ENCODE peak calls at places on chromosome 1, in ten cellular contexts. A, E, R, M, Z, D, B, Y, Q and G are unnamed samples.
A peak's percentile ranks its signal among the peaks of the same experiment; 100 is the strongest.

GRCh38 chr1:45334308-45335245 is 5.4 kb upstream of the TOE1 start:
- DNase-seq in A (no peak), E (no peak), R (peak; percentile 44), M (no peak), Z (no peak), D (no peak), B (no peak), Y (no peak), Q (peak; percentile 59), G (no peak)

GRCh38 chr1:86429122-86429725 is 5.3 kb downstream of the CLCA2 start:
- DNase-seq in A (peak; percentile 62), E (no peak), R (no peak), M (peak; percentile 38), Z (no peak), D (no peak), B (no peak), Y (no peak), Q (no peak), G (no peak)

GRCh38 chr1:59718064-59718988 is 96.4 kb upstream of the HOOK1 start:
- DNase-seq in A (peak; percentile 39), E (peak; percentile 15), R (no peak), M (no peak), Z (no peak), D (no peak), B (no peak), Y (no peak), Q (peak; percentile 55), G (no peak)

GRCh38 chr1:223742861-223743517 is 30.6 kb downstream of the CAPN2 start:
- DNase-seq in A (no peak), E (no peak), R (no peak), M (no peak), Z (no peak), D (no peak), B (no peak), Y (no peak), Q (no peak), G (no peak)

GRCh38 chr1:229433364-229434004 is 410 bp downstream of the ACTA1 start:
- DNase-seq in A (no peak), E (no peak), R (no peak), M (no peak), Z (no peak), D (no peak), B (no peak), Y (no peak), Q (no peak), G (no peak)

GRCh38 chr1:229862017-229862774 is 204.8 kb upstream of the GALNT2 start:
- DNase-seq in A (peak; percentile 2), E (no peak), R (no peak), M (no peak), Z (no peak), D (no peak), B (no peak), Y (no peak), Q (peak; percentile 24), G (no peak)

GRCh38 chr1:208029381-208030319 is 118.7 kb upstream of the CD34 start:
- DNase-seq in A (peak; percentile 80), E (no peak), R (no peak), M (peak; percentile 87), Z (no peak), D (no peak), B (peak; percentile 75), Y (peak; percentile 27), Q (no peak), G (no peak)

GRCh38 chr1:169557131-169557530 is 29.1 kb downstream of the F5 start:
- DNase-seq in A (no peak), E (no peak), R (no peak), M (no peak), Z (no peak), D (no peak), B (no peak), Y (no peak), Q (peak; percentile 22), G (no peak)

GRCh38 chr1:145806844-145807243 is 17.1 kb downstream of the RNF115 start:
- DNase-seq in A (no peak), E (no peak), R (no peak), M (no peak), Z (no peak), D (no peak), B (no peak), Y (no peak), Q (no peak), G (no peak)

GRCh38 chr1:3464649-3465025 is 10.2 kb downstream of the ARHGEF16 start:
- DNase-seq in A (no peak), E (no peak), R (no peak), M (no peak), Z (no peak), D (no peak), B (peak; percentile 54), Y (no peak), Q (no peak), G (no peak)

GRCh38 chr1:3462356-3463012 is 8.0 kb downstream of the ARHGEF16 start:
- DNase-seq in A (no peak), E (no peak), R (no peak), M (no peak), Z (no peak), D (no peak), B (peak; percentile 71), Y (no peak), Q (no peak), G (no peak)

GRCh38 chr1:3463013-3463385 is 8.5 kb downstream of the ARHGEF16 start:
- DNase-seq in A (no peak), E (no peak), R (no peak), M (no peak), Z (no peak), D (no peak), B (peak; percentile 69), Y (no peak), Q (no peak), G (no peak)

GRCh38 chr1:3463891-3464648 is 9.6 kb downstream of the ARHGEF16 start:
- DNase-seq in A (no peak), E (no peak), R (no peak), M (no peak), Z (no peak), D (no peak), B (peak; percentile 72), Y (no peak), Q (no peak), G (no peak)

GRCh38 chr1:3463408-3463811 is 8.9 kb downstream of the ARHGEF16 start:
- DNase-seq in A (no peak), E (no peak), R (no peak), M (no peak), Z (no peak), D (no peak), B (no peak), Y (no peak), Q (no peak), G (no peak)
- H3K4me1 ChIP-seq in A (no peaks in the 10 kb centered on the region), E (no peaks in the 10 kb centered on the region), R (no peaks in the 10 kb centered on the region), M (no peaks in the 10 kb centered on the region), Z (peaks cover 33% of the 10 kb centered on the region), D (no peaks in the 10 kb centered on the region), B (peaks cover 17% of the 10 kb centered on the region), Y (peaks cover 14% of the 10 kb centered on the region), Q (no peaks in the 10 kb centered on the region), G (no peaks in the 10 kb centered on the region)

DNA sequence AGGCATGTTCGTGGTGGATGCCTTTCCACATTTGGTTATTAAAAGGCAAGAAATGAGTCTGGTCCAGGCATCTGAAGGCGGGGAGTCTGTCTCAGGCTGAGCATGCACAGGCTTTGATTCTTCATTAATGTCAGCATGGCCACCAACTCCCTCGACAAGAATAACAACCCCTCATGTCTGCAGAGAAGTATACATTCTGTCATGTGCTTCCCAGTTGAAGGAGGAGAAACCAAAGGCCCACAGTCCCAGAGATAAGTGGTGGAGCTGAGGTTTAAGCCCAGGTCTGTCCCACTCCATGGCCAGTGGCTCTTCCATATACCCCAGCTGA is 61.6 kb upstream of the LAPTM5 start:
- DNase-seq in A (no peak), E (no peak), R (no peak), M (no peak), Z (no peak), D (no peak), B (no peak), Y (no peak), Q (no peak), G (no peak)
- H3K27ac ChIP-seq in A (no peak overlapping the region), E (no peak overlapping the region), R (no peak overlapping the region), M (no peak overlapping the region), Z (no peak overlapping the region), D (no peak overlapping the region), B (no peak overlapping the region), Y (no peak overlapping the region), Q (no peak overlapping the region), G (no peak overlapping the region)

GRCh38 chr1:238135708-238136107 is 245.0 kb upstream of the ZP4 start:
- DNase-seq in A (no peak), E (no peak), R (no peak), M (no peak), Z (no peak), D (no peak), B (no peak), Y (no peak), Q (no peak), G (no peak)
- H3K4me1 ChIP-seq in A (no peaks in the 10 kb centered on the region), E (peaks cover 15% of the 10 kb centered on the region), R (no peaks in the 10 kb centered on the region), M (no peaks in the 10 kb centered on the region), Z (no peaks in the 10 kb centered on the region), D (no peaks in the 10 kb centered on the region), B (no peaks in the 10 kb centered on the region), Y (no peaks in the 10 kb centered on the region), Q (no peaks in the 10 kb centered on the region), G (no peaks in the 10 kb centered on the region)

GRCh38 chr1:203286161-203286984 is 18.9 kb upstream of the BTG2 start:
- DNase-seq in A (no peak), E (peak; percentile 11), R (no peak), M (no peak), Z (peak; percentile 66), D (no peak), B (no peak), Y (no peak), Q (no peak), G (no peak)

GRCh38 chr1:203288351-203288894 is 16.9 kb upstream of the BTG2 start:
- DNase-seq in A (no peak), E (peak; percentile 8), R (no peak), M (no peak), Z (no peak), D (no peak), B (no peak), Y (no peak), Q (no peak), G (no peak)

GRCh38 chr1:203289281-203289981 is 15.9 kb upstream of the BTG2 start:
- DNase-seq in A (no peak), E (peak; percentile 99), R (peak; percentile 93), M (no peak), Z (peak; percentile 56), D (peak; percentile 76), B (no peak), Y (no peak), Q (no peak), G (no peak)

GRCh38 chr1:203287896-203288295 is 17.4 kb upstream of the BTG2 start:
- DNase-seq in A (no peak), E (no peak), R (no peak), M (no peak), Z (no peak), D (no peak), B (no peak), Y (no peak), Q (no peak), G (no peak)

DNA sequence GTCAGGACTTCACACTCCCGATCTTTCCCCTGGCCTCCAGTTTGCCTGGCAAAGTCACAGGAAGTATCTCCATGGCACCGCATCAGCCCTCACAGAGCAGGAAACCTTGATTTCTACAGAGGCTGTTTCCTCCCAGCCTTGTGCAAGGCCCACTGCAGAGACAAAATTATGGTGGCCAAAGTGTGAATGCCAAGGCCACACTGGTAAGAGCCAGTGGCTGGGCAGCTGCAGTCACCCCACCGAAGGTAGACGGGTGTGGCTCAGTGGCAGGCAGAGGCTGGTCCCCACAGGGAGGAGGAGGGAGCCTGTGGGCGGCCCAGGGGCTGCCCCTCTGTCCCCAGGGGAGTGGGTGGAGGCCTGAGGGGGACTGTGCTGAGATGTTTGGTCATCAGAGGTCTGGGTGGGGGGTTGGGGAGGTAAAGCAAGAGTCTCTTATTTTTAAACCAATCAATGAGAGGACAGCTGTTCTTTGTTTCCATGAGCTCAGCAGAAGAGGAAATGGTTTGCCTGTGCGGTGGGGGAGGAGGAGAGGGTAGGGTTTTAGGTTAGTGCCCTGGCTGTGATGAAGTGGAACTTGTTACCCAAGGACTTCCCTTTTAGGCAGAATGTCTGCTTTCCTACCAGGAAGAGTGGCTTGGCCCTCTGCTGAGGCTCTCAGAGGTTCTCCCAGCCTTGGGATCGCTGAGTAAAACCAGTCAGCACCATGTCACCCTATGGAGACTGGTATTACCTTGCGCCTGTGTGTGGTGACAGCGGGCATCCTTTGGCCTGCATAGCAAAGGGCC is 18.0 kb upstream of the BTG2 start:
- DNase-seq in A (no peak), E (peak; percentile 99), R (peak; percentile 96), M (no peak), Z (peak; percentile 58), D (peak; percentile 67), B (peak; percentile 88), Y (no peak), Q (no peak), G (peak; percentile 81)
- H3K27ac ChIP-seq in A (no peak overlapping the region), E (peak overlapping the region; percentile 97), R (peak overlapping the region; percentile 99), M (no peak overlapping the region), Z (peak overlapping the region; percentile 85), D (peak overlapping the region; percentile 86), B (peak overlapping the region; percentile 88), Y (no peak overlapping the region), Q (no peak overlapping the region), G (peak overlapping the region; percentile 98)